ENCODE peak calls at places on chromosomes 6 and 20, in seven cellular contexts. H, R, G, W, V, P and L are unnamed samples.

GRCh38 chr20:47269309-47270165 is 87.0 kb downstream of the ZMYND8 start:
- DNase-seq in H (no peak), R (no peak), G (no peak), W (no peak), V (no peak), P (peak), L (no peak)

GRCh38 chr20:47544240-47544639 is 42.6 kb downstream of the NCOA3 start:
- DNase-seq in H (no peak), R (no peak), G (no peak), W (no peak), V (no peak), P (peak), L (peak)

GRCh38 chr6:151400473-151400872 is 9.1 kb upstream of the ZBTB2 start:
- DNase-seq in H (no peak), R (no peak), G (no peak), W (no peak), V (no peak), P (peak), L (peak)

GRCh38 chr20:49624317-49624716 is 56.4 kb upstream of the PTGIS start:
- DNase-seq in H (no peak), R (no peak), G (no peak), W (no peak), V (no peak), P (no peak), L (no peak)

GRCh38 chr6:73566954-73567591 is 46.2 kb upstream of the EEF1A1 start:
- DNase-seq in H (no peak), R (no peak), G (no peak), W (no peak), V (no peak), P (peak), L (peak)

GRCh38 chr20:44448753-44449546 is 26.7 kb upstream of the TTPAL start:
- DNase-seq in H (no peak), R (peak), G (no peak), W (no peak), V (no peak), P (peak), L (no peak)

GRCh38 chr6:30647802-30648460 is 998 bp downstream of the C6orf136 start:
- DNase-seq in H (no peak), R (no peak), G (no peak), W (no peak), V (no peak), P (peak), L (peak)

GRCh38 chr6:122788208-122788607 is 850 bp upstream of the SMPDL3A start:
- DNase-seq in H (no peak), R (no peak), G (no peak), W (no peak), V (no peak), P (peak), L (no peak)

GRCh38 chr20:54362283-54362682 is 113.1 kb upstream of the DOK5 start:
- DNase-seq in H (no peak), R (no peak), G (no peak), W (no peak), V (no peak), P (no peak), L (no peak)

GRCh38 chr6:161417712-161418457 is 144.0 kb upstream of the AGPAT4 start:
- DNase-seq in H (no peak), R (no peak), G (no peak), W (no peak), V (no peak), P (no peak), L (peak)

GRCh38 chr6:132527791-132528190 is 10.3 kb upstream of the TAAR9 start:
- DNase-seq in H (no peak), R (no peak), G (no peak), W (no peak), V (no peak), P (peak), L (peak)

GRCh38 chr6:135304883-135305282 is 123.8 kb downstream of the MYB start:
- DNase-seq in H (no peak), R (no peak), G (no peak), W (no peak), V (no peak), P (no peak), L (no peak)

GRCh38 chr6:39777661-39778060 is 14.5 kb upstream of the DAAM2 start:
- DNase-seq in H (no peak), R (no peak), G (no peak), W (no peak), V (no peak), P (no peak), L (no peak)

GRCh38 chr6:20379231-20379630 is 22.4 kb upstream of the E2F3 start:
- DNase-seq in H (no peak), R (no peak), G (no peak), W (no peak), V (no peak), P (no peak), L (no peak)

GRCh38 chr20:53613748-53614147 is 20.1 kb upstream of the ZNF217 start:
- DNase-seq in H (no peak), R (no peak), G (no peak), W (no peak), V (no peak), P (no peak), L (no peak)

GRCh38 chr20:64109831-64110391 is 2.5 kb upstream of the NPBWR2 start:
- DNase-seq in H (no peak), R (peak), G (no peak), W (no peak), V (no peak), P (no peak), L (no peak)